ENCODE peak calls at places on chromosomes 13 and 19, in five cellular contexts. R is activated CD4-positive, alpha-beta T cell treated with anti-CD3 and anti-CD28 coated beads for 48 hours; F is NCI-H2171; B is activated T-cell treated with anti-CD3 and anti-CD28 coated beads, Interleukin-2, amount 50 U/mL, for 24 hours; I is A172. Z is an unnamed sample.

GRCh38 chr13:28333204-28333900 is 161.6 kb downstream of the FLT1 start:
- DNase-seq in R (no peak), F (no peak), B (no peak), I (no peak), Z (no peak)

GRCh38 chr19:12482505-12482886 is 2.1 kb downstream of the ZNF709 start:
- DNase-seq in R (no peak), F (no peak), B (no peak), I (no peak), Z (no peak)

GRCh38 chr19:56309511-56310185 is 5.0 kb downstream of the ZSCAN5A start:
- DNase-seq in R (peak; percentile 83), F (no peak), B (peak; percentile 71), I (peak; percentile 26), Z (no peak)

GRCh38 chr19:6138511-6138910 is 3.0 kb downstream of the ACSBG2 start:
- DNase-seq in R (no peak), F (no peak), B (no peak), I (no peak), Z (no peak)

GRCh38 chr19:17797397-17798201 is 2.7 kb downstream of the B3GNT3 start:
- DNase-seq in R (peak; percentile 85), F (no peak), B (peak; percentile 60), I (peak; percentile 77), Z (no peak)

GRCh38 chr13:44230071-44230470 is 143.6 kb upstream of the SERP2 start:
- DNase-seq in R (no peak), F (no peak), B (no peak), I (no peak), Z (no peak)

GRCh38 chr13:40609972-40610726 is 56.3 kb downstream of the FOXO1 start:
- DNase-seq in R (no peak), F (no peak), B (no peak), I (no peak), Z (no peak)

GRCh38 chr19:39032164-39032918 is at the start of gene FBXO27:
- DNase-seq in R (peak; percentile 6), F (peak; percentile 38), B (no peak), I (no peak), Z (no peak)

GRCh38 chr13:45521292-45521691 is 56.6 kb downstream of the COG3 start:
- DNase-seq in R (no peak), F (no peak), B (no peak), I (no peak), Z (no peak)

GRCh38 chr19:10533656-10534386 is 9.9 kb upstream of the ATG4D start:
- DNase-seq in R (no peak), F (no peak), B (no peak), I (peak; percentile 99), Z (no peak)